ENCODE peak calls at places on chromosomes 1 and 21, in seven cellular contexts. D is heart left ventricle, Z is IMR-90, H is Peyer's patch, M is suprapubic skin, G is lower leg skin, U is HCT116. V is an unnamed sample.

GRCh38 chr1:48793863-48794262 is 17.2 kb upstream of the BEND5 start:
- DNase-seq in D (no peak), Z (no peak), H (no peak), M (no peak), G (no peak), U (no peak), V (no peak)

GRCh38 chr21:34962136-34962535 is 87.0 kb downstream of the RUNX1 start:
- DNase-seq in D (no peak), Z (no peak), H (no peak), M (no peak), G (no peak), U (no peak), V (no peak)

GRCh38 chr1:64962447-64962846 is 3.9 kb downstream of the JAK1 start:
- DNase-seq in D (no peak), Z (no peak), H (no peak), M (no peak), G (no peak), U (no peak), V (no peak)

GRCh38 chr1:78122389-78122788 is 76.6 kb downstream of the GIPC2 start:
- DNase-seq in D (no peak), Z (no peak), H (no peak), M (no peak), G (no peak), U (no peak), V (no peak)

GRCh38 chr1:89806612-89807011 is 14.2 kb upstream of the LRRC8D start:
- DNase-seq in D (no peak), Z (no peak), H (no peak), M (no peak), G (no peak), U (no peak), V (no peak)

GRCh38 chr1:172417552-172417951 is 2.9 kb upstream of the C1orf105 start:
- DNase-seq in D (no peak), Z (no peak), H (no peak), M (no peak), G (no peak), U (no peak), V (no peak)

GRCh38 chr1:65728504-65728903 is 64.2 kb upstream of the PDE4B start:
- DNase-seq in D (no peak), Z (no peak), H (no peak), M (no peak), G (no peak), U (no peak), V (no peak)

GRCh38 chr1:230747886-230748800 is 955 bp downstream of the CAPN9 start:
- DNase-seq in D (no peak), Z (no peak), H (peak; percentile 75), M (peak; percentile 62), G (no peak), U (no peak), V (no peak)

GRCh38 chr1:209473023-209473422 is 110.5 kb upstream of the CAMK1G start:
- DNase-seq in D (no peak), Z (no peak), H (no peak), M (no peak), G (no peak), U (no peak), V (no peak)

GRCh38 chr21:17673261-17674020 is 60.7 kb upstream of the BTG3 start:
- DNase-seq in D (no peak), Z (no peak), H (no peak), M (no peak), G (no peak), U (no peak), V (no peak)

GRCh38 chr1:161838362-161838761 is 72.2 kb downstream of the ATF6 start:
- DNase-seq in D (no peak), Z (no peak), H (no peak), M (no peak), G (no peak), U (no peak), V (no peak)

GRCh38 chr1:23559985-23560755 is 869 bp upstream of the ID3 start:
- DNase-seq in D (no peak), Z (peak; percentile 47), H (no peak), M (no peak), G (no peak), U (no peak), V (no peak)

GRCh38 chr1:229855999-229856650 is 210.9 kb upstream of the GALNT2 start:
- DNase-seq in D (no peak), Z (no peak), H (no peak), M (no peak), G (peak; percentile 70), U (no peak), V (peak; percentile 81)

GRCh38 chr1:173506437-173506836 is 29.3 kb downstream of the PRDX6 start:
- DNase-seq in D (no peak), Z (no peak), H (peak; percentile 71), M (no peak), G (no peak), U (peak; percentile 10), V (peak; percentile 65)

GRCh38 chr1:228391411-228392020 is 15.1 kb downstream of the TRIM11 start:
- DNase-seq in D (no peak), Z (no peak), H (peak; percentile 37), M (no peak), G (peak; percentile 74), U (no peak), V (no peak)

GRCh38 chr21:37764696-37765095 is 151.6 kb downstream of the KCNJ6 start:
- DNase-seq in D (no peak), Z (no peak), H (no peak), M (no peak), G (no peak), U (no peak), V (no peak)

GRCh38 chr1:209434066-209434465 is 149.4 kb upstream of the CAMK1G start:
- DNase-seq in D (no peak), Z (no peak), H (no peak), M (no peak), G (no peak), U (no peak), V (no peak)

GRCh38 chr1:194474701-194475100 is 1288.3 kb upstream of the B3GALT2 start:
- DNase-seq in D (no peak), Z (no peak), H (no peak), M (no peak), G (no peak), U (no peak), V (no peak)

GRCh38 chr1:94646151-94646643 is 104.6 kb upstream of the F3 start:
- DNase-seq in D (no peak), Z (peak; percentile 86), H (no peak), M (no peak), G (no peak), U (no peak), V (no peak)

GRCh38 chr1:6523566-6523965 is 30.7 kb downstream of the NOL9 start:
- DNase-seq in D (peak; percentile 38), Z (peak; percentile 37), H (no peak), M (no peak), G (no peak), U (peak; percentile 41), V (no peak)

GRCh38 chr1:42420911-42421585 is 34.8 kb downstream of the ZMYND12 start:
- DNase-seq in D (peak; percentile 59), Z (peak; percentile 79), H (no peak), M (no peak), G (no peak), U (no peak), V (peak; percentile 60)

GRCh38 chr1:39282537-39283216 is 78.2 kb downstream of the MACF1 start:
- DNase-seq in D (no peak), Z (peak; percentile 36), H (no peak), M (no peak), G (no peak), U (no peak), V (no peak)

GRCh38 chr1:26164036-26164927 is 4.5 kb downstream of the C1orf232 start:
- DNase-seq in D (peak; percentile 47), Z (no peak), H (peak; percentile 68), M (no peak), G (no peak), U (no peak), V (peak; percentile 52)

GRCh38 chr1:51329443-51330325 is 678 bp downstream of the TTC39A start:
- DNase-seq in D (peak; percentile 65), Z (no peak), H (peak; percentile 79), M (no peak), G (no peak), U (no peak), V (peak; percentile 97)
- TF ChIP-seq POLR2A in D (peak; percentile 23), Z (no peak), H (peak; percentile 49), M (no peak), G (no peak), U (no peak), V (peak; percentile 89)

DNA sequence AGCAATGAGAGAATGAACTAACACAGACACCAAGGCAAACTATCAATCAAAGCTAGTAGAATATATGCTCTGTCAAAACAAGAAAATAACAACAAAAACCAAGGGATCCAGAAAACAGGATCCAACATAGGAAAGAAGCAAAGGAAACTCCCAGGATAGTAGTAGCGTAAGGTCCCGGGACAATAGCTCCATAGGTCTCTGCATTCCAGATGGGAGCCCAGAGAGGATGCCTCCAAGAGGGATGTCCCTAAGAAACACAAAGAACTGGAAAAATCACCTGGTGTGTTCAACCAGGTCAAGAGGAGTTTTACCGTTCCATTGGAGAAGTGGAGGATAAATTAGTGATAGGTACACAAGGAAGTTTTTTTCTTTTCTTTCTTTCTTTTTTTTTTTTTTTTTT is 5.7 kb upstream of the FAM43B start:
- DNase-seq in D (no peak), Z (no peak), H (no peak), M (no peak), G (no peak), U (no peak), V (no peak)
- TF ChIP-seq CTCF in D (no peak), Z (no peak), H (no peak), M (no peak), G (no peak), U (no peak), V (no peak)

DNA sequence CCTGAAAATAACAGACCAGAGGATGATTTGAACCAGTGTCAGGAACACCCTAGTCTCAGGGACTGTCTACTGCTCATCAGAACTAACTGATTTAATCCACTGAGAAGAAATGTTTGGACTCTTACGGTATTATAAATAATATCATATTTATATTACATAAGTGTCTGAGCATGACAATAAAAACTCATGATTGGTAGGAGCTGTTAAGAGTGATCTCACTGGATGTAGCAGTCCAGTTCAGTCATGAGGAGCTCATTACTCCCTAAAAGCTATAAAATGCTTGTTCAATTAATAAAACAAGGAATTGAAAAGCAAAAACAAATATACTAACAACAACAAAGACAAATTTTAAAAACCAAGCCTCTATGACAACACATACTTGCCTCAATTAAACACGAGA is 68.8 kb upstream of the BCL9 start:
- DNase-seq in D (no peak), Z (no peak), H (no peak), M (no peak), G (no peak), U (no peak), V (no peak)
- TF ChIP-seq POLR2A in D (no peak), Z (no peak), H (no peak), M (no peak), G (no peak), U (no peak), V (no peak)

GRCh38 chr21:44486302-44486701 is 31.0 kb downstream of the LRRC3 start:
- DNase-seq in D (no peak), Z (no peak), H (no peak), M (no peak), G (no peak), U (no peak), V (no peak)

GRCh38 chr21:44485796-44486195 is 30.5 kb downstream of the LRRC3 start:
- DNase-seq in D (no peak), Z (no peak), H (no peak), M (no peak), G (no peak), U (no peak), V (no peak)

GRCh38 chr21:44483288-44484237 is 28.3 kb downstream of the LRRC3 start:
- DNase-seq in D (no peak), Z (peak; percentile 6), H (no peak), M (no peak), G (no peak), U (no peak), V (no peak)

GRCh38 chr21:44484498-44485253 is 29.4 kb downstream of the LRRC3 start:
- DNase-seq in D (no peak), Z (no peak), H (no peak), M (no peak), G (no peak), U (no peak), V (no peak)

GRCh38 chr21:44485254-44485793 is 30.0 kb downstream of the LRRC3 start:
- DNase-seq in D (no peak), Z (peak; percentile 8), H (no peak), M (no peak), G (no peak), U (peak; percentile 46), V (no peak)
- TF ChIP-seq CTCF in D (no peak), Z (peak; percentile 34), H (no peak), M (no peak), G (no peak), U (peak; percentile 32), V (no peak)

V was measured in body of pancreas.